ENCODE peak calls at places on chromosomes 1 and 21, in nine cellular contexts. L is psoas muscle; A is activated gamma-delta T cell treated with anti-CD3 and anti-CD28 coated beads, Interleukin-2, amount 50 U/mL, for 16 hours; Y is glomerular endothelial cell; Q is GDM1; X is left ventricle myocardium inferior; O is EL; N is GM04504; E is mammary epithelial cell. F is an unnamed sample.

GRCh38 chr1:248127653-248128052 is 17.3 kb upstream of the OR2M5 start:
- DNase-seq in O (no peak), L (no peak), Y (no peak), Q (no peak), N (no peak), A (no peak), X (no peak), E (no peak), F (no peak)

GRCh38 chr1:3002349-3003038 is 18.8 kb upstream of the ACTRT2 start:
- DNase-seq in N (no peak), O (no peak), Y (no peak), A (no peak), X (no peak), E (no peak), Q (no peak), L (peak; percentile 41), F (no peak)

GRCh38 chr1:115828101-115829022 is 12.6 kb downstream of the NHLH2 start:
- DNase-seq in A (no peak), X (no peak), Q (no peak), O (no peak), Y (no peak), N (no peak), L (no peak), E (no peak), F (no peak)

GRCh38 chr1:183025782-183026774 is 2.9 kb downstream of the LAMC1 start:
- DNase-seq in A (no peak), O (peak; percentile 41), Y (no peak), X (no peak), Q (no peak), E (peak; percentile 49), N (no peak), L (no peak), F (no peak)

GRCh38 chr1:10979483-10979920 is 33.0 kb upstream of the TARDBP start:
- DNase-seq in E (peak; percentile 84), Y (peak; percentile 36), N (peak; percentile 3), L (peak; percentile 73), X (peak; percentile 40), Q (no peak), O (no peak), A (no peak), F (no peak)

GRCh38 chr1:2808831-2809605 is 7.5 kb upstream of the TTC34 start:
- DNase-seq in N (no peak), E (no peak), A (no peak), Y (no peak), O (no peak), Q (no peak), L (peak; percentile 38), X (no peak), F (no peak)

GRCh38 chr1:153617677-153618076 is 1.6 kb upstream of the S100A14 start:
- DNase-seq in A (peak; percentile 60), Y (no peak), O (peak; percentile 85), E (peak; percentile 71), N (peak; percentile 60), L (peak; percentile 95), X (no peak), Q (peak; percentile 59), F (peak; percentile 53)

GRCh38 chr1:229156819-229157218 is 114.1 kb upstream of the RAB4A start:
- DNase-seq in Y (no peak), O (no peak), E (no peak), L (no peak), X (no peak), A (no peak), N (no peak), Q (no peak), F (no peak)

GRCh38 chr1:149843302-149844041 is 55.9 kb upstream of the BOLA1 start:
- DNase-seq in X (no peak), E (no peak), L (no peak), Q (no peak), O (no peak), A (no peak), Y (no peak), N (no peak), F (no peak)

GRCh38 chr1:228303596-228303995 is 95.8 kb downstream of the OBSCN start:
- DNase-seq in L (no peak), N (no peak), O (no peak), A (no peak), Y (no peak), E (no peak), X (no peak), Q (no peak), F (no peak)

GRCh38 chr1:155010211-155010918 is 7.8 kb downstream of the ZBTB7B start:
- DNase-seq in Q (no peak), O (no peak), E (no peak), Y (no peak), L (no peak), X (no peak), A (no peak), N (no peak), F (peak; percentile 67)

GRCh38 chr1:91617242-91617837 is 116.7 kb downstream of the CDC7 start:
- DNase-seq in A (no peak), X (peak; percentile 51), O (no peak), N (no peak), L (peak; percentile 82), Q (no peak), E (no peak), Y (no peak), F (no peak)

GRCh38 chr1:1353389-1354151 is 4.4 kb upstream of the DVL1 start:
- DNase-seq in E (no peak), N (no peak), O (no peak), X (no peak), A (no peak), L (no peak), Y (no peak), Q (no peak), F (no peak)

GRCh38 chr1:173205146-173206051 is 1.7 kb downstream of the TNFSF4 start:
- DNase-seq in N (peak; percentile 42), X (no peak), Y (no peak), L (no peak), Q (peak; percentile 87), A (no peak), O (peak; percentile 31), E (peak; percentile 55), F (peak; percentile 80)

GRCh38 chr1:938088-938683 is 14.5 kb downstream of the SAMD11 start:
- DNase-seq in L (no peak), E (no peak), Q (no peak), O (peak; percentile 70), A (no peak), X (no peak), N (no peak), Y (no peak), F (no peak)

GRCh38 chr1:200784576-200784975 is 45.9 kb downstream of the CAMSAP2 start:
- DNase-seq in Y (no peak), E (no peak), Q (no peak), O (peak; percentile 54), A (no peak), N (no peak), L (no peak), X (no peak), F (no peak)

GRCh38 chr21:34166468-34166867 is 93.1 kb downstream of the MRPS6 start:
- DNase-seq in L (no peak), O (peak; percentile 8), E (peak; percentile 23), Y (no peak), Q (no peak), X (no peak), A (no peak), N (no peak), F (peak; percentile 41)

GRCh38 chr1:192936313-192937018 is 122.7 kb downstream of the UCHL5 start:
- DNase-seq in L (no peak), Y (peak; percentile 22), A (no peak), X (no peak), O (no peak), N (no peak), E (no peak), Q (no peak), F (no peak)

GRCh38 chr1:109078317-109078716 is 2.5 kb upstream of the TAF13 start:
- DNase-seq in E (no peak), L (no peak), Q (no peak), O (no peak), N (no peak), X (no peak), A (no peak), Y (no peak), F (no peak)

GRCh38 chr21:42559326-42559725 is 45.7 kb downstream of the SLC37A1 start:
- DNase-seq in L (no peak), O (no peak), Q (no peak), E (no peak), X (no peak), A (no peak), Y (no peak), N (no peak), F (no peak)

GRCh38 chr1:160708821-160709220 is 2.8 kb downstream of the CD48 start:
- DNase-seq in N (no peak), Y (no peak), X (no peak), E (no peak), L (no peak), O (no peak), Q (no peak), A (no peak), F (peak; percentile 53)

GRCh38 chr1:101410048-101410878 is 173.4 kb downstream of the S1PR1 start:
- DNase-seq in Q (no peak), N (no peak), L (no peak), X (no peak), Y (peak; percentile 55), E (no peak), A (no peak), O (no peak), F (peak; percentile 61)

GRCh38 chr1:6961905-6962304 is 176.7 kb downstream of the CAMTA1 start:
- DNase-seq in L (no peak), Y (no peak), A (no peak), N (no peak), Q (no peak), E (no peak), X (no peak), O (no peak), F (no peak)

GRCh38 chr1:205452364-205452763 is 3.5 kb downstream of the BLACAT1 start:
- DNase-seq in L (no peak), N (no peak), A (no peak), X (no peak), Y (no peak), Q (no peak), E (no peak), O (no peak), F (no peak)

GRCh38 chr1:35544976-35545375 is 12.2 kb downstream of the KIAA0319L start:
- DNase-seq in Y (no peak), E (no peak), X (no peak), O (peak; percentile 57), Q (no peak), A (peak; percentile 37), L (peak; percentile 70), N (no peak), F (peak; percentile 46)

GRCh38 chr1:77825356-77825709 is 45.9 kb downstream of the MIGA1 start:
- DNase-seq in X (no peak), A (no peak), Q (no peak), Y (peak; percentile 37), O (peak; percentile 64), E (peak; percentile 95), N (no peak), L (no peak), F (no peak)

GRCh38 chr1:226656601-226657277 is 82.3 kb downstream of the ITPKB start:
- DNase-seq in L (peak; percentile 62), X (peak; percentile 13), A (no peak), Y (no peak), N (peak; percentile 62), Q (no peak), O (peak; percentile 87), E (peak; percentile 90), F (no peak)

GRCh38 chr1:163730366-163730765 is 408.6 kb downstream of the NUF2 start:
- DNase-seq in Q (no peak), E (no peak), N (no peak), O (no peak), L (no peak), Y (no peak), X (no peak), A (no peak), F (no peak)

GRCh38 chr1:92601044-92601443 is 114.3 kb upstream of the GFI1 start:
- DNase-seq in Q (no peak), X (no peak), Y (no peak), O (no peak), E (no peak), A (no peak), L (no peak), N (no peak), F (no peak)

GRCh38 chr1:110498270-110498669 is 20.7 kb downstream of the KCNA10 start:
- DNase-seq in Q (no peak), N (no peak), A (no peak), O (no peak), E (no peak), Y (no peak), L (no peak), X (no peak), F (no peak)

GRCh38 chr1:208933984-208934525 is 649.5 kb upstream of the CAMK1G start:
- DNase-seq in X (no peak), Y (no peak), E (no peak), O (no peak), L (no peak), Q (no peak), A (no peak), N (no peak), F (no peak)

F was measured in DND-41.